ENCODE peak calls at places on chromosomes 4 and X, in seven cellular contexts. One of them, this sample, is unnamed.

GRCh38 chr4:169724251-169724650 is 33.5 kb downstream of the HPF1 start:
- DNase-seq in CD4-positive, alpha-beta T cell: no peak
- DNase-seq in mesenteric fat pad: no peak
- DNase-seq in right cardiac atrium: no peak
- DNase-seq in fibroblast of lung: peak
- DNase-seq in cerebellar cortex: no peak
- DNase-seq in ELF-1: no peak
- DNase-seq in this sample: no peak

GRCh38 chr4:56704074-56704473 is 23.0 kb upstream of the HOPX start:
- DNase-seq in mesenteric fat pad: no peak
- DNase-seq in ELF-1: no peak
- DNase-seq in right cardiac atrium: peak
- DNase-seq in fibroblast of lung: no peak
- DNase-seq in CD4-positive, alpha-beta T cell: no peak
- DNase-seq in cerebellar cortex: no peak
- DNase-seq in this sample: no peak

GRCh38 chrX:124098089-124098488 is 136.6 kb downstream of the STAG2 start:
- DNase-seq in fibroblast of lung: peak
- DNase-seq in CD4-positive, alpha-beta T cell: no peak
- DNase-seq in ELF-1: no peak
- DNase-seq in right cardiac atrium: no peak
- DNase-seq in cerebellar cortex: peak
- DNase-seq in mesenteric fat pad: no peak
- DNase-seq in this sample: no peak

GRCh38 chrX:97672138-97672537 is 788.4 kb downstream of the RPA4 start:
- DNase-seq in mesenteric fat pad: no peak
- DNase-seq in cerebellar cortex: peak
- DNase-seq in fibroblast of lung: no peak
- DNase-seq in ELF-1: no peak
- DNase-seq in right cardiac atrium: no peak
- DNase-seq in CD4-positive, alpha-beta T cell: no peak
- DNase-seq in this sample: no peak

GRCh38 chr4:168673476-168673875 is 176.6 kb downstream of the PALLD start:
- DNase-seq in mesenteric fat pad: no peak
- DNase-seq in ELF-1: no peak
- DNase-seq in CD4-positive, alpha-beta T cell: no peak
- DNase-seq in fibroblast of lung: no peak
- DNase-seq in right cardiac atrium: no peak
- DNase-seq in cerebellar cortex: no peak
- DNase-seq in this sample: no peak

GRCh38 chr4:184313710-184314659 is 96.3 kb upstream of the ENPP6 start:
- DNase-seq in CD4-positive, alpha-beta T cell: no peak
- DNase-seq in cerebellar cortex: no peak
- DNase-seq in right cardiac atrium: no peak
- DNase-seq in ELF-1: no peak
- DNase-seq in mesenteric fat pad: no peak
- DNase-seq in fibroblast of lung: no peak
- DNase-seq in this sample: no peak

GRCh38 chrX:14504960-14505538 is 24.3 kb upstream of the GLRA2 start:
- DNase-seq in CD4-positive, alpha-beta T cell: no peak
- DNase-seq in cerebellar cortex: no peak
- DNase-seq in mesenteric fat pad: no peak
- DNase-seq in fibroblast of lung: no peak
- DNase-seq in ELF-1: no peak
- DNase-seq in right cardiac atrium: no peak
- DNase-seq in this sample: no peak

GRCh38 chr4:45502471-45502870 is 621.4 kb downstream of the GABRG1 start:
- DNase-seq in cerebellar cortex: no peak
- DNase-seq in right cardiac atrium: no peak
- DNase-seq in mesenteric fat pad: no peak
- DNase-seq in CD4-positive, alpha-beta T cell: no peak
- DNase-seq in fibroblast of lung: no peak
- DNase-seq in ELF-1: no peak
- DNase-seq in this sample: no peak

GRCh38 chrX:2692221-2693122 is 1.4 kb downstream of the CD99 start:
- DNase-seq in CD4-positive, alpha-beta T cell: no peak
- DNase-seq in mesenteric fat pad: no peak
- DNase-seq in right cardiac atrium: peak
- DNase-seq in ELF-1: peak
- DNase-seq in fibroblast of lung: peak
- DNase-seq in cerebellar cortex: no peak
- DNase-seq in this sample: no peak

GRCh38 chr4:179624768-179625181 is 2182.5 kb upstream of the AGA start:
- DNase-seq in CD4-positive, alpha-beta T cell: no peak
- DNase-seq in mesenteric fat pad: no peak
- DNase-seq in ELF-1: no peak
- DNase-seq in cerebellar cortex: no peak
- DNase-seq in fibroblast of lung: peak
- DNase-seq in right cardiac atrium: no peak
- DNase-seq in this sample: no peak

GRCh38 chrX:14616876-14617275 is 87.5 kb downstream of the GLRA2 start:
- DNase-seq in CD4-positive, alpha-beta T cell: no peak
- DNase-seq in ELF-1: no peak
- DNase-seq in fibroblast of lung: peak
- DNase-seq in right cardiac atrium: no peak
- DNase-seq in cerebellar cortex: no peak
- DNase-seq in mesenteric fat pad: no peak
- DNase-seq in this sample: no peak

GRCh38 chr4:131063878-131064277 is 1967.9 kb downstream of the C4orf33 start:
- DNase-seq in right cardiac atrium: no peak
- DNase-seq in cerebellar cortex: no peak
- DNase-seq in CD4-positive, alpha-beta T cell: no peak
- DNase-seq in mesenteric fat pad: peak
- DNase-seq in ELF-1: no peak
- DNase-seq in fibroblast of lung: peak
- DNase-seq in this sample: no peak

GRCh38 chr4:126954537-126955291 is 678.0 kb upstream of the INTU start:
- DNase-seq in ELF-1: no peak
- DNase-seq in fibroblast of lung: no peak
- DNase-seq in CD4-positive, alpha-beta T cell: no peak
- DNase-seq in right cardiac atrium: no peak
- DNase-seq in mesenteric fat pad: no peak
- DNase-seq in cerebellar cortex: no peak
- DNase-seq in this sample: no peak

GRCh38 chr4:156870861-156871260 is 100.7 kb downstream of the PDGFC start:
- DNase-seq in cerebellar cortex: no peak
- DNase-seq in right cardiac atrium: no peak
- DNase-seq in CD4-positive, alpha-beta T cell: no peak
- DNase-seq in mesenteric fat pad: no peak
- DNase-seq in fibroblast of lung: no peak
- DNase-seq in ELF-1: no peak
- DNase-seq in this sample: no peak

GRCh38 chr4:39609454-39609911 is 29.2 kb downstream of the SMIM14 start:
- DNase-seq in cerebellar cortex: no peak
- DNase-seq in fibroblast of lung: peak
- DNase-seq in CD4-positive, alpha-beta T cell: no peak
- DNase-seq in mesenteric fat pad: no peak
- DNase-seq in right cardiac atrium: no peak
- DNase-seq in ELF-1: no peak
- DNase-seq in this sample: no peak

GRCh38 chr4:74123065-74123728 is 24.2 kb upstream of the CXCL2 start:
- DNase-seq in CD4-positive, alpha-beta T cell: no peak
- DNase-seq in ELF-1: no peak
- DNase-seq in fibroblast of lung: no peak
- DNase-seq in mesenteric fat pad: no peak
- DNase-seq in right cardiac atrium: peak
- DNase-seq in cerebellar cortex: no peak
- DNase-seq in this sample: no peak

GRCh38 chr4:77047037-77047436 is 28.8 kb downstream of the CCNI start:
- DNase-seq in right cardiac atrium: no peak
- DNase-seq in fibroblast of lung: peak
- DNase-seq in ELF-1: no peak
- DNase-seq in mesenteric fat pad: no peak
- DNase-seq in CD4-positive, alpha-beta T cell: no peak
- DNase-seq in cerebellar cortex: no peak
- DNase-seq in this sample: no peak

GRCh38 chr4:181874582-181874981 is 368.6 kb upstream of the TENM3 start:
- DNase-seq in cerebellar cortex: no peak
- DNase-seq in fibroblast of lung: no peak
- DNase-seq in CD4-positive, alpha-beta T cell: no peak
- DNase-seq in right cardiac atrium: no peak
- DNase-seq in ELF-1: no peak
- DNase-seq in mesenteric fat pad: no peak
- DNase-seq in this sample: no peak

GRCh38 chrX:7586126-7586525 is 256.8 kb upstream of the VCX start:
- DNase-seq in cerebellar cortex: peak
- DNase-seq in right cardiac atrium: no peak
- DNase-seq in fibroblast of lung: peak
- DNase-seq in ELF-1: no peak
- DNase-seq in mesenteric fat pad: no peak
- DNase-seq in CD4-positive, alpha-beta T cell: no peak
- DNase-seq in this sample: peak

GRCh38 chr4:185343726-185344581 is 51.8 kb downstream of the LRP2BP start:
- DNase-seq in fibroblast of lung: peak
- DNase-seq in mesenteric fat pad: no peak
- DNase-seq in right cardiac atrium: no peak
- DNase-seq in cerebellar cortex: peak
- DNase-seq in ELF-1: peak
- DNase-seq in CD4-positive, alpha-beta T cell: no peak
- DNase-seq in this sample: no peak

GRCh38 chrX:11766487-11766886 is 8.4 kb downstream of the MSL3 start:
- DNase-seq in mesenteric fat pad: no peak
- DNase-seq in fibroblast of lung: no peak
- DNase-seq in right cardiac atrium: peak
- DNase-seq in CD4-positive, alpha-beta T cell: no peak
- DNase-seq in cerebellar cortex: no peak
- DNase-seq in ELF-1: no peak
- DNase-seq in this sample: no peak

GRCh38 chr4:122341906-122342305 is 36.9 kb upstream of the ADAD1 start:
- DNase-seq in right cardiac atrium: no peak
- DNase-seq in mesenteric fat pad: no peak
- DNase-seq in cerebellar cortex: no peak
- DNase-seq in CD4-positive, alpha-beta T cell: no peak
- DNase-seq in ELF-1: no peak
- DNase-seq in fibroblast of lung: peak
- DNase-seq in this sample: no peak

GRCh38 chr4:115671581-115671980 is 558.2 kb upstream of the NDST4 start:
- DNase-seq in ELF-1: no peak
- DNase-seq in CD4-positive, alpha-beta T cell: no peak
- DNase-seq in fibroblast of lung: no peak
- DNase-seq in mesenteric fat pad: no peak
- DNase-seq in cerebellar cortex: no peak
- DNase-seq in right cardiac atrium: no peak
- DNase-seq in this sample: no peak

GRCh38 chr4:78527555-78527954 is 24.0 kb upstream of the ANXA3 start:
- DNase-seq in fibroblast of lung: no peak
- DNase-seq in right cardiac atrium: no peak
- DNase-seq in ELF-1: no peak
- DNase-seq in mesenteric fat pad: no peak
- DNase-seq in CD4-positive, alpha-beta T cell: no peak
- DNase-seq in cerebellar cortex: no peak
- DNase-seq in this sample: no peak

GRCh38 chr4:141328550-141329173 is 108.0 kb downstream of the ZNF330 start:
- DNase-seq in right cardiac atrium: no peak
- DNase-seq in cerebellar cortex: no peak
- DNase-seq in ELF-1: no peak
- DNase-seq in fibroblast of lung: no peak
- DNase-seq in mesenteric fat pad: no peak
- DNase-seq in CD4-positive, alpha-beta T cell: no peak
- DNase-seq in this sample: no peak

GRCh38 chr4:151012836-151013235 is 2.2 kb downstream of the LRBA start:
- DNase-seq in fibroblast of lung: no peak
- DNase-seq in cerebellar cortex: peak
- DNase-seq in ELF-1: peak
- DNase-seq in CD4-positive, alpha-beta T cell: no peak
- DNase-seq in right cardiac atrium: no peak
- DNase-seq in mesenteric fat pad: no peak
- DNase-seq in this sample: no peak

GRCh38 chr4:119050501-119051090 is 85.0 kb upstream of the MYOZ2 start:
- DNase-seq in fibroblast of lung: peak
- DNase-seq in cerebellar cortex: no peak
- DNase-seq in CD4-positive, alpha-beta T cell: no peak
- DNase-seq in ELF-1: no peak
- DNase-seq in mesenteric fat pad: no peak
- DNase-seq in right cardiac atrium: no peak
- DNase-seq in this sample: no peak

GRCh38 chr4:26780524-26780923 is 80.1 kb upstream of the STIM2 start:
- DNase-seq in CD4-positive, alpha-beta T cell: no peak
- DNase-seq in ELF-1: no peak
- DNase-seq in right cardiac atrium: no peak
- DNase-seq in cerebellar cortex: no peak
- DNase-seq in mesenteric fat pad: no peak
- DNase-seq in fibroblast of lung: peak
- DNase-seq in this sample: no peak

GRCh38 chr4:53119685-53120084 is 246.2 kb downstream of the SCFD2 start:
- DNase-seq in fibroblast of lung: peak
- DNase-seq in right cardiac atrium: peak
- DNase-seq in ELF-1: peak
- DNase-seq in CD4-positive, alpha-beta T cell: no peak
- DNase-seq in cerebellar cortex: no peak
- DNase-seq in mesenteric fat pad: no peak
- DNase-seq in this sample: peak

GRCh38 chrX:118702741-118703140 is 24.7 kb upstream of the IL13RA1 start:
- DNase-seq in CD4-positive, alpha-beta T cell: no peak
- DNase-seq in fibroblast of lung: peak
- DNase-seq in ELF-1: no peak
- DNase-seq in mesenteric fat pad: no peak
- DNase-seq in right cardiac atrium: no peak
- DNase-seq in cerebellar cortex: no peak
- DNase-seq in this sample: no peak

GRCh38 chr4:175376287-175376977 is 435.6 kb downstream of the GPM6A start:
- DNase-seq in ELF-1: no peak
- DNase-seq in mesenteric fat pad: no peak
- DNase-seq in right cardiac atrium: peak
- DNase-seq in CD4-positive, alpha-beta T cell: no peak
- DNase-seq in cerebellar cortex: no peak
- DNase-seq in fibroblast of lung: no peak
- DNase-seq in this sample: peak

GRCh38 chr4:3302164-3302785 is 9.5 kb downstream of the RGS12 start:
- DNase-seq in mesenteric fat pad: peak
- DNase-seq in right cardiac atrium: peak
- DNase-seq in CD4-positive, alpha-beta T cell: peak
- DNase-seq in cerebellar cortex: no peak
- DNase-seq in fibroblast of lung: peak
- DNase-seq in ELF-1: no peak
- DNase-seq in this sample: no peak

GRCh38 chr4:12492730-12493398 is 991.3 kb downstream of the RAB28 start:
- DNase-seq in cerebellar cortex: no peak
- DNase-seq in CD4-positive, alpha-beta T cell: no peak
- DNase-seq in fibroblast of lung: no peak
- DNase-seq in right cardiac atrium: no peak
- DNase-seq in ELF-1: no peak
- DNase-seq in mesenteric fat pad: no peak
- DNase-seq in this sample: no peak

GRCh38 chr4:26083987-26084386 is 170.0 kb downstream of the SMIM20 start:
- DNase-seq in fibroblast of lung: peak
- DNase-seq in right cardiac atrium: no peak
- DNase-seq in mesenteric fat pad: no peak
- DNase-seq in ELF-1: no peak
- DNase-seq in cerebellar cortex: peak
- DNase-seq in CD4-positive, alpha-beta T cell: no peak
- DNase-seq in this sample: no peak

GRCh38 chr4:109989044-109989443 is 76.4 kb downstream of the EGF start:
- DNase-seq in cerebellar cortex: no peak
- DNase-seq in fibroblast of lung: no peak
- DNase-seq in mesenteric fat pad: no peak
- DNase-seq in right cardiac atrium: no peak
- DNase-seq in ELF-1: no peak
- DNase-seq in CD4-positive, alpha-beta T cell: no peak
- DNase-seq in this sample: no peak

GRCh38 chr4:165877291-165877690 is 4.3 kb downstream of the TLL1 start:
- DNase-seq in ELF-1: no peak
- DNase-seq in CD4-positive, alpha-beta T cell: no peak
- DNase-seq in right cardiac atrium: no peak
- DNase-seq in cerebellar cortex: peak
- DNase-seq in mesenteric fat pad: no peak
- DNase-seq in fibroblast of lung: no peak
- DNase-seq in this sample: no peak

GRCh38 chrX:72102760-72103159 is 29.0 kb downstream of the RTL5 start:
- DNase-seq in mesenteric fat pad: no peak
- DNase-seq in CD4-positive, alpha-beta T cell: no peak
- DNase-seq in right cardiac atrium: no peak
- DNase-seq in fibroblast of lung: no peak
- DNase-seq in cerebellar cortex: no peak
- DNase-seq in ELF-1: no peak
- DNase-seq in this sample: no peak